ENCODE peak calls at places on chromosomes 6 and 20, in nine cellular contexts. R, D, K, Q, F, J, Y, Z and G are unnamed samples. For H3K4me1, the result is how much of the 10 kb centered on the place peaks cover.

GRCh38 chr6:137165375-137166246 is 7.8 kb downstream of the IL22RA2 start:
- DNase-seq in Y (no peak), R (no peak), Z (peak), Q (peak), F (peak), D (no peak), J (peak), K (no peak), G (no peak)

GRCh38 chr6:55174211-55175013 is at the start of gene HCRTR2:
- DNase-seq in K (peak), R (no peak), D (no peak), J (no peak), Q (no peak), F (no peak), Y (no peak), Z (no peak), G (no peak)

GRCh38 chr6:78910611-78911134 is 43.3 kb downstream of the IRAK1BP1 start:
- DNase-seq in Z (peak), D (no peak), J (peak), F (no peak), R (peak), K (no peak), Q (no peak), Y (peak), G (peak)

GRCh38 chr6:37323568-37323967 is 30.2 kb upstream of the RNF8 start:
- DNase-seq in K (no peak), D (no peak), Y (no peak), F (no peak), Z (no peak), J (peak), R (no peak), Q (no peak), G (no peak)

GRCh38 chr6:105771313-105771970 is 314.7 kb upstream of the PRDM1 start:
- DNase-seq in R (no peak), J (no peak), Z (no peak), K (no peak), Y (no peak), Q (no peak), F (no peak), D (no peak), G (no peak)

GRCh38 chr20:50931048-50931305 is 260 bp downstream of the ADNP start:
- DNase-seq in R (no peak), Z (no peak), F (no peak), Q (no peak), K (no peak), Y (no peak), J (no peak), D (no peak), G (no peak)

GRCh38 chr6:156163311-156163710 is 613.9 kb upstream of the ARID1B start:
- DNase-seq in Q (peak), D (no peak), K (no peak), F (peak), Y (no peak), R (no peak), J (no peak), Z (no peak), G (no peak)

GRCh38 chr20:58054744-58055373 is 173.6 kb downstream of the ANKRD60 start:
- DNase-seq in Z (peak), F (no peak), Y (no peak), J (no peak), K (peak), R (no peak), Q (no peak), D (peak), G (peak)

GRCh38 chr20:2137552-2138201 is 36.0 kb downstream of the STK35 start:
- DNase-seq in D (no peak), K (no peak), Y (no peak), R (no peak), Z (no peak), Q (no peak), F (no peak), J (no peak), G (no peak)

GRCh38 chr6:947235-947934 is 254.4 kb upstream of the EXOC2 start:
- DNase-seq in Z (no peak), R (no peak), J (no peak), K (no peak), D (no peak), Q (no peak), F (no peak), Y (no peak), G (no peak)

GRCh38 chr20:5364997-5365597 is 48.3 kb upstream of the PROKR2 start:
- DNase-seq in J (no peak), F (no peak), Z (no peak), Y (no peak), R (no peak), Q (no peak), D (no peak), K (no peak), G (no peak)

GRCh38 chr6:133948472-133948871 is 4.6 kb upstream of the TBPL1 start:
- DNase-seq in J (peak), Y (no peak), R (no peak), D (no peak), Q (no peak), K (no peak), Z (no peak), F (no peak), G (no peak)

GRCh38 chr6:21198032-21198640 is 395.4 kb upstream of the SOX4 start:
- DNase-seq in D (no peak), Y (no peak), J (no peak), F (peak), Q (no peak), K (no peak), R (no peak), Z (no peak), G (no peak)

GRCh38 chr6:163240556-163240955 is 174.0 kb upstream of the QKI start:
- DNase-seq in F (no peak), Z (no peak), K (no peak), Y (no peak), R (no peak), Q (no peak), J (no peak), D (no peak), G (no peak)

GRCh38 chr6:148221580-148221979 is 121.1 kb upstream of the SASH1 start:
- DNase-seq in R (no peak), Z (no peak), Q (no peak), F (no peak), Y (no peak), D (no peak), J (no peak), K (no peak), G (no peak)

GRCh38 chr20:3648941-3649340 is 14.3 kb downstream of the GFRA4 start:
- DNase-seq in F (no peak), J (peak), Q (no peak), Z (no peak), K (no peak), Y (no peak), D (no peak), R (no peak), G (no peak)

GRCh38 chr20:3652217-3652616 is 11.0 kb downstream of the GFRA4 start:
- DNase-seq in Z (no peak), Q (no peak), F (peak), K (no peak), D (no peak), R (no peak), Y (no peak), J (no peak), G (no peak)

GRCh38 chr20:3653921-3654320 is 9.3 kb downstream of the GFRA4 start:
- DNase-seq in J (no peak), K (no peak), Z (no peak), Y (no peak), Q (no peak), F (no peak), D (no peak), R (no peak), G (no peak)

GRCh38 chr20:3652646-3653596 is 10.3 kb downstream of the GFRA4 start:
- DNase-seq in K (no peak), R (no peak), Z (no peak), J (no peak), Q (no peak), D (no peak), F (peak), Y (no peak), G (no peak)

GRCh38 chr20:3651204-3651970 is 11.8 kb downstream of the GFRA4 start:
- DNase-seq in Y (no peak), Q (no peak), Z (no peak), K (no peak), D (no peak), F (no peak), R (no peak), J (no peak), G (no peak)
- H3K4me1 ChIP-seq in Y (under half), Q (under half), Z (under half), K (under half), D (under half), F (under half), R (under half), J (under half), G (under half)

GRCh38 chr20:3160418-3160817 is 753 bp upstream of the FASTKD5 start:
- DNase-seq in R (no peak), F (no peak), Q (no peak), J (no peak), D (no peak), Y (no peak), K (no peak), Z (no peak), G (no peak)
- H3K4me3 ChIP-seq in R (peak), F (peak), Q (peak), J (peak), D (no peak), Y (peak), K (peak), Z (peak), G (peak)

DNA sequence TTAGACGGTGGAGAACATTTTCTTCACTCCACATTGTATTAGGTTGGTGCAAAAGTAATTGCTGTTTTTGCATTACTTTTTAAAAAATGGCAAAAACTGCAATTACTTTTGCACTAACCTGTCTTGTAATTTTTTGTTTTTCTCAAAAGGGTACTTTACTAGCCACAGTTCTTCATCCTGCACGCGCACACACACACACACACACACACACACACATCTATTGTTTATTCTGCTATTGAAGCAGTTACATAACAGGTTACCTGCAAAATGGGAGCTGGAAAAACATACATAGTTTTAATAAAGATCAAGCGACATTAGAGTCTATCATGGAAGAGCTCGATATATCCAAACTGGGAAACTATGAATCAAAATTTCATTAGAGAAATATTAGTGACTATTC is 235.2 kb downstream of the SIM1 start:
- DNase-seq in Y (no peak), D (no peak), Q (no peak), R (peak), Z (no peak), K (no peak), J (no peak), F (no peak), G (no peak)
- H3K4me1 ChIP-seq in Y (under half), D (under half), Q (under half), R (under half), Z (under half), K (under half), J (under half), F (under half), G (under half)

GRCh38 chr6:27470023-27470422 is 2.9 kb downstream of the ZNF184 start:
- DNase-seq in D (no peak), Z (no peak), R (no peak), J (no peak), Q (no peak), Y (no peak), K (no peak), F (no peak), G (no peak)
- H3K4me3 ChIP-seq in D (no peak), Z (no peak), R (no peak), J (no peak), Q (no peak), Y (no peak), K (no peak), F (peak), G (no peak)

GRCh38 chr6:19327246-19327645 is 509.9 kb upstream of the ID4 start:
- DNase-seq in R (no peak), J (no peak), Q (no peak), K (no peak), F (no peak), Z (no peak), D (no peak), Y (no peak), G (no peak)

GRCh38 chr6:19319005-19319404 is 518.2 kb upstream of the ID4 start:
- DNase-seq in F (no peak), R (no peak), Q (no peak), Z (no peak), J (no peak), K (no peak), Y (no peak), D (no peak), G (no peak)

GRCh38 chr6:19325335-19325789 is 511.8 kb upstream of the ID4 start:
- DNase-seq in F (no peak), Z (no peak), R (no peak), K (peak), J (no peak), D (no peak), Q (no peak), Y (no peak), G (no peak)

GRCh38 chr6:19320066-19320465 is 517.1 kb upstream of the ID4 start:
- DNase-seq in R (no peak), J (no peak), F (no peak), Z (no peak), D (no peak), Y (no peak), Q (no peak), K (no peak), G (no peak)

GRCh38 chr6:19322691-19323470 is 514.3 kb upstream of the ID4 start:
- DNase-seq in F (no peak), D (no peak), Y (no peak), J (no peak), Q (no peak), R (no peak), K (no peak), Z (no peak), G (no peak)
- H3K4me1 ChIP-seq in F (under half), D (under half), Y (under half), J (under half), Q (under half), R (under half), K (under half), Z (under half), G (under half)

DNA sequence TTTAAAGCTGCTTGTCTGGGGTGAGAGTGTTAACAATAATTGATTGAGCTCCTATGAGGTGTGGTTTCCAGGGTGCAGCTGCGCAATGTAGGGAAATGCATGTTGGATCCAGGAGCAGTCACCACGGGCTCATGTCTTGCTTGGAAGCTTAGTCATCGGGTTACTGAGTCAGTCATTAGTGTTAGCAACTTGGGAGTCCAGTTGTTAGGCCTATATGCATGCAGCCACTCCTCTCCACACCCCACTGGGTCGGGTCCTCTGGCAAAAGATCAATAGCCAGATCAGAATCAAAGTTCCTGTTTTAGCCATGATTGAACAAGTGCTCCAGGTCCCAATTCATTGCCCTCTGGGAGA is 271.7 kb upstream of the CHD6 start:
- DNase-seq in D (no peak), F (no peak), Z (no peak), R (no peak), J (no peak), Q (no peak), Y (no peak), K (no peak), G (no peak)
- H3K4me3 ChIP-seq in D (no peak), F (no peak), Z (no peak), R (no peak), J (no peak), Q (no peak), Y (no peak), K (no peak), G (no peak)

GRCh38 chr20:19211661-19212523 is 550 bp upstream of the SLC24A3 start:
- DNase-seq in D (peak), R (peak), Q (no peak), Y (no peak), Z (peak), J (no peak), F (no peak), K (peak), G (no peak)

GRCh38 chr20:19211252-19211651 is 1.2 kb upstream of the SLC24A3 start:
- DNase-seq in D (no peak), J (no peak), K (no peak), Q (no peak), Z (no peak), Y (no peak), F (no peak), R (no peak), G (no peak)

GRCh38 chr20:19205999-19206398 is 6.4 kb upstream of the SLC24A3 start:
- DNase-seq in Z (peak), J (peak), Q (peak), F (peak), Y (peak), D (peak), R (peak), K (peak), G (peak)

GRCh38 chr20:19210426-19211155 is 1.9 kb upstream of the SLC24A3 start:
- DNase-seq in Y (no peak), K (no peak), Q (no peak), D (peak), R (no peak), F (no peak), Z (no peak), J (no peak), G (no peak)

DNA sequence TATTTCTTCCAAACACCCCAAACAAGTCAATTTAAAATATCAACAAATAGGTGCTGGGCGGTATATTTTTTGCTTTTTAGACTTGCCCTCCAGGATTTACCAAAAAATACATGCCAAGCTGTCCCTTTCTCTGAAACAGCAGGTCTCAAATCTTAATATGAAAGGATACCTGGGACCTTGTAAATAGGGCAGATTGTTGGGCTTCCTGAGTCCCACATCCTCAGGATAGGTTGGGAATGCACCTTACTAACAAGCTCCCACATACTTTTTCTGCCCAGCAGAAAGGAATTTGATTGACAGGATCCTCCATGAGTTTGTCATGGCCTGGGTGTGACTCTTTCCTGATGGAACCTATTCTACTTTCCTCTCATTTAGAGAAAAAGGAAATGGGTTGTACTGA is 4.9 kb upstream of the SLC24A3 start:
- DNase-seq in R (no peak), D (no peak), Q (no peak), F (no peak), J (no peak), Z (no peak), Y (no peak), K (no peak), G (no peak)
- H3K4me1 ChIP-seq in R (under half), D (under half), Q (under half), F (under half), J (under half), Z (under half), Y (under half), K (under half), G (under half)

GRCh38 chr20:33664762-33665144 is 2.0 kb upstream of the ACTL10 start:
- DNase-seq in F (no peak), K (no peak), Z (no peak), Q (no peak), Y (no peak), R (no peak), J (no peak), D (peak), G (peak)

GRCh38 chr20:33668791-33669155 is 2.0 kb downstream of the ACTL10 start:
- DNase-seq in Z (no peak), K (no peak), J (no peak), D (peak), Y (no peak), Q (no peak), F (no peak), R (no peak), G (peak)

GRCh38 chr20:33668087-33668790 is 1.5 kb downstream of the ACTL10 start:
- DNase-seq in J (no peak), Y (peak), D (peak), R (peak), K (peak), Z (no peak), F (peak), Q (peak), G (peak)

GRCh38 chr20:33667245-33668086 is 723 bp downstream of the ACTL10 start:
- DNase-seq in Z (peak), K (peak), D (peak), R (peak), F (peak), Y (peak), Q (peak), J (peak), G (peak)

GRCh38 chr20:33666293-33667244 is at the start of gene ACTL10:
- DNase-seq in J (peak), Z (peak), Y (peak), R (peak), Q (peak), K (peak), D (peak), F (peak), G (peak)
- H3K4me3 ChIP-seq in J (peak), Z (peak), Y (peak), R (peak), Q (peak), K (peak), D (peak), F (peak), G (peak)

DNA sequence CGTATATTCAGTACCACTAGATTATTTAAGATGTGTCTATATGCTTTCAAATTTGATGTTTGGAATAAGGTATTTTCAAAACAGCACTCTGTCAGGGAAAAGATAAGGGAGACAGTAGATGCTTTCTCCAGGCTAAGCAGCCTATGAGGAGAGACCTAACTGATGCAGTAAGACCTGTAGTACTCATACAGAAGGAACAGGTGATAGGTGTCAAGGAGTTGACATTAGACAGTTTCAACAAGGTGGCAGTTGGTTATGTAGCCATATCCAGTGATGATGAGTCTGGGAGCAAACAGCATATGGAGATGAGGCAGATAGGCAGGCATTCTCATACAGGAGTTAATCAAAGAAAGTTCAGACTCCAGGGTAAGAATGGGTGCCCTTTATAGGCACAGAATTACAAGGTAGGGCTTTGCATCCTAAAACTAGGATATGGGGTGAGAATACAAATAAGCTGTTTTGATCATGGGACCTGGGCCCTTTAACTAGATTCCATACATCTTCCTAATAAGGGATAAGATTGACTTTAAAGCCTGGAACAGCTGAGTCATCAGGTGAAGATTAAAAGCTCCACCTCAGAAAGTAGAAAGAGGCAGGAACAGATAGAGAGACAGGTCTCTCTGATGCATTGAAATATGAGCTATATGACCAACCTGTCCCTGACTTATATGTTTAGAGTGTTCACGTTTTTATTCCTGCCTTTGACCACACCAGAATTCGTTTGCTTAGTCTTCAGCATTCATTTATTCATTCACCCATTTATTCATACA is 7.9 kb downstream of the RSPH4A start:
- DNase-seq in D (no peak), J (no peak), F (no peak), Z (no peak), R (no peak), K (no peak), Q (no peak), Y (no peak), G (no peak)
- H3K4me1 ChIP-seq in D (under half), J (under half), F (under half), Z (under half), R (under half), K (under half), Q (under half), Y (under half), G (under half)